ENCODE peak calls at places on chromosome 11, in seven cellular contexts. J is NCI-H345, S is hypothalamus, X is T-helper 17 cell, I is nucleus accumbens, D is dorsolateral prefrontal cortex, W is cerebellar cortex. N is an unnamed sample.

GRCh38 chr11:86034710-86035109 is 34.2 kb downstream of the PICALM start:
- DNase-seq in J (no peak), S (no peak), X (no peak), I (no peak), D (no peak), W (no peak), N (no peak)

GRCh38 chr11:77202941-77203900 is 75.2 kb downstream of the MYO7A start:
- DNase-seq in J (no peak), S (no peak), X (no peak), I (no peak), D (no peak), W (no peak), N (no peak)

GRCh38 chr11:32779131-32779530 is 15.3 kb downstream of the CCDC73 start:
- DNase-seq in J (no peak), S (no peak), X (no peak), I (no peak), D (no peak), W (no peak), N (no peak)

GRCh38 chr11:19076744-19077589 is 16.4 kb upstream of the MRGPRX2 start:
- DNase-seq in J (peak), S (peak), X (peak), I (peak), D (peak), W (peak), N (peak)

GRCh38 chr11:63010934-63011439 is 4.7 kb downstream of the SLC22A8 start:
- DNase-seq in J (no peak), S (no peak), X (no peak), I (no peak), D (no peak), W (no peak), N (no peak)

GRCh38 chr11:47258317-47258902 is 614 bp downstream of the NR1H3 start:
- DNase-seq in J (no peak), S (no peak), X (no peak), I (no peak), D (no peak), W (no peak), N (no peak)

GRCh38 chr11:27408231-27408630 is 45.2 kb upstream of the CCDC34 start:
- DNase-seq in J (no peak), S (no peak), X (no peak), I (no peak), D (no peak), W (no peak), N (no peak)

GRCh38 chr11:128625766-128626165 is 38.4 kb upstream of the ETS1 start:
- DNase-seq in J (no peak), S (no peak), X (no peak), I (no peak), D (no peak), W (no peak), N (no peak)

GRCh38 chr11:2463766-2464277 is 19.0 kb downstream of the KCNQ1 start:
- DNase-seq in J (no peak), S (no peak), X (no peak), I (no peak), D (no peak), W (no peak), N (no peak)

GRCh38 chr11:2587976-2588748 is 111.6 kb downstream of the KCNQ1OT1 start:
- DNase-seq in J (no peak), S (no peak), X (no peak), I (no peak), D (peak), W (no peak), N (no peak)

GRCh38 chr11:48142886-48143285 is 73.7 kb upstream of the OR4B1 start:
- DNase-seq in J (no peak), S (no peak), X (no peak), I (no peak), D (no peak), W (no peak), N (no peak)

N was measured in NCI-H460.